ENCODE peak calls at places on chromosomes 4 and X, in seven cellular contexts. R is Kasumi-1; Z is mesendoderm; V is GM04504; Y is CD8-positive, alpha-beta memory T cell; A is coronary artery; J is NCI-H2171. N is an unnamed sample.
A peak's percentile ranks its signal among the peaks of the same experiment; 100 is the strongest.

GRCh38 chr4:106238819-106239420 is 77.1 kb downstream of the TBCK start:
- DNase-seq in V (peak; percentile 18), A (no peak), R (peak; percentile 60), J (no peak), Z (peak; percentile 81), Y (no peak), N (peak; percentile 51)

GRCh38 chr4:166432125-166432524 is 559.1 kb downstream of the TLL1 start:
- DNase-seq in V (no peak), R (no peak), Z (no peak), A (no peak), J (no peak), Y (no peak), N (no peak)

GRCh38 chrX:34638116-34638515 is 19.0 kb downstream of the TMEM47 start:
- DNase-seq in V (no peak), J (no peak), Z (peak; percentile 25), A (no peak), R (peak; percentile 36), Y (no peak), N (peak; percentile 54)

GRCh38 chr4:142407569-142407968 is 438.5 kb downstream of the INPP4B start:
- DNase-seq in R (no peak), J (no peak), A (no peak), V (no peak), Y (no peak), Z (peak; percentile 45), N (no peak)

GRCh38 chrX:154374361-154375155 is at the start of gene FLNA:
- DNase-seq in J (no peak), Z (peak; percentile 51), A (no peak), Y (no peak), R (no peak), V (no peak), N (peak; percentile 37)

GRCh38 chrX:71106427-71106826 is at the start of gene CXorf65:
- DNase-seq in R (peak; percentile 9), Y (no peak), Z (no peak), J (no peak), V (no peak), A (no peak), N (no peak)

GRCh38 chr4:76539979-76540378 is 105.0 kb downstream of the SHROOM3 start:
- DNase-seq in Y (no peak), R (no peak), V (no peak), J (no peak), A (no peak), Z (peak; percentile 85), N (no peak)

GRCh38 chr4:8594097-8595038 is 1.8 kb downstream of the CPZ start:
- DNase-seq in V (peak; percentile 47), J (no peak), Z (peak; percentile 90), A (no peak), R (peak; percentile 41), Y (no peak), N (peak; percentile 55)

GRCh38 chrX:8743126-8743732 is 11.3 kb upstream of the ANOS1 start:
- DNase-seq in A (no peak), J (no peak), V (no peak), R (peak; percentile 22), Z (peak; percentile 60), Y (peak; percentile 33), N (peak; percentile 65)

GRCh38 chr4:16269742-16270522 is 43.7 kb upstream of the TAPT1 start:
- DNase-seq in V (peak; percentile 86), A (no peak), Z (no peak), Y (no peak), J (no peak), R (peak; percentile 77), N (peak; percentile 71)

GRCh38 chrX:109858602-109859341 is 125.7 kb upstream of the ACSL4 start:
- DNase-seq in Z (no peak), V (no peak), Y (no peak), R (no peak), J (no peak), A (no peak), N (no peak)

GRCh38 chr4:96649536-96649935 is 809.6 kb downstream of the PDHA2 start:
- DNase-seq in R (peak; percentile 45), Y (no peak), V (no peak), A (no peak), J (no peak), Z (no peak), N (peak; percentile 0)

GRCh38 chrX:123171781-123172180 is 12.3 kb upstream of the GRIA3 start:
- DNase-seq in R (no peak), Z (no peak), J (no peak), V (no peak), Y (no peak), A (no peak), N (no peak)

GRCh38 chr4:124722069-124722468 is 9.5 kb upstream of the ANKRD50 start:
- DNase-seq in V (no peak), Y (no peak), J (no peak), R (no peak), Z (no peak), A (no peak), N (no peak)

GRCh38 chrX:102155806-102156179 is at the start of gene BEX5:
- DNase-seq in R (no peak), A (peak; percentile 74), Z (peak; percentile 91), J (peak; percentile 74), Y (peak; percentile 60), V (peak; percentile 9), N (peak; percentile 81)

GRCh38 chr4:152928286-152928685 is 7.8 kb upstream of the FHDC1 start:
- DNase-seq in A (no peak), J (no peak), Z (no peak), Y (no peak), R (no peak), V (no peak), N (no peak)

GRCh38 chr4:126799971-126800722 is 832.6 kb upstream of the INTU start:
- DNase-seq in A (no peak), Z (no peak), V (no peak), R (no peak), Y (no peak), J (no peak), N (no peak)

GRCh38 chr4:12846368-12846767 is 637.8 kb downstream of the RAB28 start:
- DNase-seq in J (no peak), A (no peak), Z (no peak), R (no peak), Y (no peak), V (no peak), N (no peak)

GRCh38 chr4:62457356-62457755 is 1257.2 kb downstream of the ADGRL3 start:
- DNase-seq in R (no peak), Y (no peak), V (no peak), A (no peak), Z (peak; percentile 7), J (no peak), N (no peak)

GRCh38 chrX:110992611-110993010 is 103.4 kb upstream of the PAK3 start:
- DNase-seq in Z (peak; percentile 57), J (no peak), R (peak; percentile 2), A (no peak), V (no peak), Y (peak; percentile 3), N (peak; percentile 46)

GRCh38 chr4:21765810-21766407 is 182.7 kb downstream of the KCNIP4 start:
- DNase-seq in R (peak; percentile 51), Y (peak; percentile 2), V (no peak), Z (peak; percentile 86), A (no peak), J (no peak), N (peak; percentile 54)